ENCODE peak calls at places on chromosomes 4 and X, in four cellular contexts. Y is K562, Q is GM12878, T is HepG2. I is an unnamed sample.

GRCh38 chrX:14899607-14900006 is 26.4 kb downstream of the MOSPD2 start:
- DNase-seq in Y (peak), Q (no peak), T (no peak), I (no peak)

GRCh38 chrX:9352683-9353430 is 112.0 kb upstream of the TBL1X start:
- DNase-seq in Y (peak), Q (peak), T (peak), I (no peak)

GRCh38 chrX:10254746-10255145 is 98.0 kb downstream of the CLCN4 start:
- DNase-seq in Y (no peak), Q (no peak), T (peak), I (no peak)

GRCh38 chrX:40474205-40474626 is 106.6 kb upstream of the ATP6AP2 start:
- DNase-seq in Y (no peak), Q (no peak), T (peak), I (peak)

GRCh38 chrX:134480061-134480460 is 20.1 kb downstream of the HPRT1 start:
- DNase-seq in Y (no peak), Q (no peak), T (no peak), I (no peak)

GRCh38 chr4:53647547-53647946 is 56.3 kb upstream of the LNX1 start:
- DNase-seq in Y (no peak), Q (no peak), T (no peak), I (no peak)

GRCh38 chr4:16881151-16881884 is 17.1 kb downstream of the LDB2 start:
- DNase-seq in Y (no peak), Q (no peak), T (no peak), I (no peak)

GRCh38 chrX:44451056-44451455 is 91.6 kb downstream of the FUNDC1 start:
- DNase-seq in Y (no peak), Q (no peak), T (no peak), I (no peak)

GRCh38 chrX:9476810-9477575 is 12.1 kb downstream of the TBL1X start:
- DNase-seq in Y (no peak), Q (no peak), T (peak), I (no peak)

GRCh38 chr4:40186665-40187014 is 10.2 kb upstream of the RHOH start:
- DNase-seq in Y (no peak), Q (no peak), T (no peak), I (no peak)

GRCh38 chr4:158783775-158784174 is 14.9 kb downstream of the FNIP2 start:
- DNase-seq in Y (no peak), Q (no peak), T (no peak), I (no peak)

GRCh38 chr4:53505947-53506346 is 85.3 kb downstream of the LNX1 start:
- DNase-seq in Y (no peak), Q (no peak), T (no peak), I (no peak)

GRCh38 chrX:152821145-152821765 is 9.3 kb downstream of the CETN2 start:
- DNase-seq in Y (peak), Q (no peak), T (peak), I (peak)

GRCh38 chr4:53490965-53491622 is 100.2 kb downstream of the LNX1 start:
- DNase-seq in Y (peak), Q (no peak), T (peak), I (peak)

GRCh38 chr4:41360214-41360910 is 103.6 kb downstream of the UCHL1 start:
- DNase-seq in Y (peak), Q (no peak), T (no peak), I (peak)

GRCh38 chr4:40329805-40330204 is 5.3 kb upstream of the CHRNA9 start:
- DNase-seq in Y (no peak), Q (no peak), T (no peak), I (no peak)

GRCh38 chrX:74349387-74349786 is 45.4 kb downstream of the ZCCHC13 start:
- DNase-seq in Y (no peak), Q (no peak), T (peak), I (no peak)

GRCh38 chr4:3115637-3116300 is 41.3 kb downstream of the HTT start:
- DNase-seq in Y (no peak), Q (no peak), T (no peak), I (no peak)

GRCh38 chrX:50567636-50568035 is 97.0 kb upstream of the DGKK start:
- DNase-seq in Y (no peak), Q (no peak), T (no peak), I (no peak)

GRCh38 chrX:12779534-12779933 is 11.7 kb upstream of the PRPS2 start:
- DNase-seq in Y (no peak), Q (no peak), T (peak), I (no peak)

GRCh38 chrX:64152857-64153256 is 52.7 kb downstream of the AMER1 start:
- DNase-seq in Y (no peak), Q (no peak), T (peak), I (no peak)

GRCh38 chr4:78222575-78223186 is 165.6 kb downstream of the FRAS1 start:
- DNase-seq in Y (no peak), Q (no peak), T (no peak), I (no peak)

GRCh38 chr4:7655549-7656243 is 221.0 kb upstream of the PSAPL1 start:
- DNase-seq in Y (peak), Q (no peak), T (no peak), I (peak)

GRCh38 chr4:68180858-68181531 is 51.3 kb upstream of the TMPRSS11F start:
- DNase-seq in Y (no peak), Q (no peak), T (no peak), I (no peak)

GRCh38 chrX:153946910-153947769 is 2.7 kb upstream of the RENBP start:
- DNase-seq in Y (peak), Q (no peak), T (peak), I (peak)

GRCh38 chr4:62670509-62670908 is 1470.4 kb downstream of the ADGRL3 start:
- DNase-seq in Y (no peak), Q (no peak), T (no peak), I (no peak)

GRCh38 chr4:173490817-173491518 is 39.1 kb downstream of the HAND2 start:
- DNase-seq in Y (no peak), Q (no peak), T (peak), I (no peak)

GRCh38 chr4:61273237-61273636 is 73.1 kb downstream of the ADGRL3 start:
- DNase-seq in Y (no peak), Q (no peak), T (no peak), I (no peak)

GRCh38 chr4:100240008-100240407 is 49.7 kb upstream of the DDIT4L start:
- DNase-seq in Y (no peak), Q (no peak), T (no peak), I (no peak)

GRCh38 chr4:81736324-81736723 is 264.6 kb upstream of the RASGEF1B start:
- DNase-seq in Y (no peak), Q (no peak), T (no peak), I (no peak)

GRCh38 chr4:3783691-3784306 is 17.6 kb downstream of the ADRA2C start:
- DNase-seq in Y (peak), Q (no peak), T (no peak), I (peak)

GRCh38 chrX:38103857-38104812 is 97.8 kb downstream of the SYTL5 start:
- DNase-seq in Y (no peak), Q (peak), T (no peak), I (no peak)

GRCh38 chr4:22167201-22167600 is 218.6 kb upstream of the KCNIP4 start:
- DNase-seq in Y (no peak), Q (no peak), T (no peak), I (no peak)

GRCh38 chr4:25857403-25857802 is 5.4 kb downstream of the SEL1L3 start:
- DNase-seq in Y (no peak), Q (no peak), T (no peak), I (no peak)

GRCh38 chr4:6369511-6369910 is 99.9 kb downstream of the WFS1 start:
- DNase-seq in Y (no peak), Q (no peak), T (no peak), I (no peak)

GRCh38 chr4:139076016-139076744 is 60.6 kb downstream of the NOCT start:
- DNase-seq in Y (no peak), Q (no peak), T (no peak), I (no peak)

GRCh38 chrX:1477801-1478458 is 25.2 kb upstream of the ASMTL start:
- DNase-seq in Y (no peak), Q (no peak), T (no peak), I (no peak)
- TF ChIP-seq FOXM1 in Y (no peak), Q (no peak), T (no peak), I (no peak)

GRCh38 chr4:156390599-156391296 is 437.1 kb upstream of the CTSO start:
- DNase-seq in Y (no peak), Q (no peak), T (no peak), I (no peak)

GRCh38 chr4:156391297-156391653 is 437.6 kb upstream of the CTSO start:
- DNase-seq in Y (no peak), Q (no peak), T (no peak), I (no peak)

GRCh38 chr4:156388826-156389225 is 435.2 kb upstream of the CTSO start:
- DNase-seq in Y (no peak), Q (no peak), T (no peak), I (no peak)
- TF ChIP-seq TARDBP in Y (no peak), Q (no peak), T (no peak), I (no peak)

DNA sequence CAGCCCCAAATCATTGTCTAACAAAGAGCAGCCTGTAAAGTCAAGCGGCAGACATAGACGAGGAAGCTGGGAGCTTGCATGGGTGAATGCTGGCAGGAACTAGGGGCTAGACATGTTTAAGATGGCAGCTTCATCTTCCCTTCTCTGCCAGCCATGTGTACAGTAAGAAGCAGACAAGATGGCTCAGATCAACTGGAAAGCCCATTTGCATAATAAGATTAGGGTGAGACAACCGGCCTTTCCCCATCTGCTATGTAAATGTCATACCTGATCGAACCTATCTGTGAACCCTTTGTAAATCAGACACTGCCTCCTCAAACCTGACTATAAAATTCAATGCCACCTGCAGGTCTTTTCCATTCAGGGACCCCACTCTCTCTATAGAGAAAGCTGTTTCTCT is 22.8 kb upstream of the HADH start:
- DNase-seq in Y (no peak), Q (no peak), T (no peak), I (no peak)
- TF ChIP-seq FOXM1 in Y (no peak), Q (no peak), T (no peak), I (no peak)

GRCh38 chr4:71020611-71021010 is 27.2 kb downstream of the DCK start:
- DNase-seq in Y (no peak), Q (no peak), T (no peak), I (no peak)

GRCh38 chr4:71025654-71026053 is 32.2 kb downstream of the DCK start:
- DNase-seq in Y (no peak), Q (no peak), T (no peak), I (no peak)

GRCh38 chr4:71027611-71028010 is 34.2 kb downstream of the DCK start:
- DNase-seq in Y (no peak), Q (no peak), T (no peak), I (no peak)

GRCh38 chr4:71029504-71029903 is 36.1 kb downstream of the DCK start:
- DNase-seq in Y (no peak), Q (no peak), T (no peak), I (no peak)

GRCh38 chr4:71026086-71026485 is 32.6 kb downstream of the DCK start:
- DNase-seq in Y (peak), Q (no peak), T (peak), I (no peak)
- TF ChIP-seq TARDBP in Y (no peak), Q (no peak), T (no peak), I (no peak)

GRCh38 chr4:73948990-73949706 is 32.7 kb downstream of the PF4 start:
- DNase-seq in Y (no peak), Q (no peak), T (no peak), I (no peak)
- TF ChIP-seq FOXM1 in Y (no peak), Q (no peak), T (no peak), I (no peak)

GRCh38 chr4:165207016-165207430 is 338 bp upstream of the KLHL2 start:
- DNase-seq in Y (no peak), Q (no peak), T (no peak), I (no peak)
- TF ChIP-seq TARDBP in Y (no peak), Q (no peak), T (no peak), I (no peak)

GRCh38 chr4:15077969-15078368 is 75.7 kb downstream of the CPEB2 start:
- DNase-seq in Y (no peak), Q (no peak), T (peak), I (no peak)
- TF ChIP-seq FOXM1 in Y (no peak), Q (no peak), T (no peak), I (no peak)

DNA sequence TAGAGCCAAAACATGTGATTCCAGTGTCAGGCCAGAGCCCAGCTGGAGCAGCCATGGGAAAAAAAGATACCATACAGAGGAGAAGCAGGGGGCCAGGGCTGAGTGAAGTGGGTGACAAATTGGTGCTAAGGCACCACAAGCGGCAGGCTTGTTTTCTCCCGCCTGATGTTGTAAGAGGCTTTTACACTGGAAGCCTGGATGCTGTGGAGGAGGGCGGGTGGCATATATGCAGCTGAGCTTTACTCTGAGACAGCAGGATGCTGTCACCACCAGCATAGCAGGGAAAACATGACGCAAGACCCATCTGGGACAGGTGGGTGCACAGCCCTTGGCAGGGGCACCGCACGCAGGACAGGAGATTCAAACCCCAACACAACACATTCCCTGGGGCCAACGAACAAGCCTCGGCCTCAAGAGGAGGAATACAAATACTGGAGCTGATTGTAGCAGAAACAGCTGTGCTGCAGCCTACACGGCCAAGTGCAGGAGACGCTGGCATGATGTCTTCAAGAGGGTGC is 91.9 kb downstream of the TSPAN5 start:
- DNase-seq in Y (no peak), Q (no peak), T (no peak), I (no peak)
- TF ChIP-seq TARDBP in Y (no peak), Q (no peak), T (no peak), I (no peak)

DNA sequence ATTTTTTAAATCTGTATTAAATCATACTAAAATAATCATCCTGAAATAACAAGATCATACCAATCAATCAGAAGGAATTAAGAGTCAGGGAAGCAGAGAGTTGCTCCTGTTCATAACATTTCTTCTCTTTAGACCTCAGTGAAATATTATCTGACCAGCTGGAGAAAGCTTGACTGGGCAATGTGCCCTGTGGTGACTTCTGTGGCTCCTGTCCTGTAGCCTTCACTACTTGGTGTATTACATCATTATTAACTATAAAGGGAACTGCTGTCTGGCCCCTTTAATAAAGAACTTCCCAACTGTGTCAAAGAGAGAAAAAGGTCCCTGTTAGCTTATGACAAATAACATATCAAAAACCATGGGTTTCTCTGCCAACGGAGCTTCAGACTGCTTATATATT is 18.0 kb downstream of the OPHN1 start:
- DNase-seq in Y (no peak), Q (no peak), T (no peak), I (no peak)
- TF ChIP-seq FOXM1 in Y (no peak), Q (no peak), T (no peak), I (no peak)

GRCh38 chr4:161554372-161554990 is 609.3 kb downstream of the FSTL5 start:
- DNase-seq in Y (no peak), Q (no peak), T (no peak), I (no peak)
- TF ChIP-seq TARDBP in Y (no peak), Q (no peak), T (no peak), I (no peak)

I was measured in HEK293T.